ENCODE peak calls at places on chromosomes 12 and 14, in four cellular contexts. One of them, this sample, is unnamed.
A peak's percentile ranks its signal among the peaks of the same experiment; 100 is the strongest.

GRCh38 chr12:113241191-113242017 is 20.1 kb downstream of the TPCN1 start:
- DNase-seq in heart right ventricle: no peak
- DNase-seq in heart left ventricle: peak; percentile 51
- DNase-seq in endodermal cell: peak; percentile 63
- DNase-seq in this sample: peak; percentile 87

GRCh38 chr12:59084758-59085383 is 164.6 kb upstream of the LRIG3 start:
- DNase-seq in endodermal cell: peak; percentile 73
- DNase-seq in heart left ventricle: no peak
- DNase-seq in heart right ventricle: no peak
- DNase-seq in this sample: no peak

GRCh38 chr12:6465467-6466183 is 4.9 kb downstream of the VAMP1 start:
- DNase-seq in heart left ventricle: no peak
- DNase-seq in endodermal cell: peak; percentile 90
- DNase-seq in heart right ventricle: no peak
- DNase-seq in this sample: peak; percentile 80

GRCh38 chr12:38289396-38289795 is 27.2 kb upstream of the ALG10B start:
- DNase-seq in endodermal cell: no peak
- DNase-seq in heart right ventricle: no peak
- DNase-seq in heart left ventricle: no peak
- DNase-seq in this sample: no peak

GRCh38 chr14:99338313-99338712 is 66.3 kb upstream of the BCL11B start:
- DNase-seq in heart right ventricle: no peak
- DNase-seq in endodermal cell: no peak
- DNase-seq in heart left ventricle: no peak
- DNase-seq in this sample: no peak

GRCh38 chr14:68593806-68594536 is 198.9 kb downstream of the ZFP36L1 start:
- DNase-seq in heart left ventricle: no peak
- DNase-seq in heart right ventricle: no peak
- DNase-seq in endodermal cell: peak; percentile 50
- DNase-seq in this sample: peak; percentile 55

GRCh38 chr14:96104469-96105057 is 65.4 kb downstream of the C14orf132 start:
- DNase-seq in heart right ventricle: peak; percentile 62
- DNase-seq in endodermal cell: peak; percentile 17
- DNase-seq in heart left ventricle: peak; percentile 68
- DNase-seq in this sample: peak; percentile 61

GRCh38 chr14:58535084-58535483 is 102.7 kb upstream of the DACT1 start:
- DNase-seq in heart left ventricle: no peak
- DNase-seq in endodermal cell: no peak
- DNase-seq in heart right ventricle: no peak
- DNase-seq in this sample: no peak

GRCh38 chr14:64232095-64232830 is 61.9 kb downstream of the ESR2 start:
- DNase-seq in heart right ventricle: no peak
- DNase-seq in endodermal cell: no peak
- DNase-seq in heart left ventricle: no peak
- DNase-seq in this sample: no peak

GRCh38 chr12:14111230-14111865 is 129.9 kb upstream of the GRIN2B start:
- DNase-seq in heart left ventricle: no peak
- DNase-seq in endodermal cell: peak; percentile 89
- DNase-seq in heart right ventricle: no peak
- DNase-seq in this sample: peak; percentile 51

GRCh38 chr12:27999970-28000369 is 27.4 kb upstream of the PTHLH start:
- DNase-seq in endodermal cell: no peak
- DNase-seq in heart left ventricle: no peak
- DNase-seq in heart right ventricle: no peak
- DNase-seq in this sample: no peak

GRCh38 chr14:80784824-80785223 is 156.7 kb downstream of the CEP128 start:
- DNase-seq in heart right ventricle: no peak
- DNase-seq in endodermal cell: no peak
- DNase-seq in heart left ventricle: no peak
- DNase-seq in this sample: no peak

GRCh38 chr12:109097140-109097434 is 310 bp upstream of the UNG start:
- DNase-seq in heart left ventricle: no peak
- DNase-seq in endodermal cell: no peak
- DNase-seq in heart right ventricle: no peak
- DNase-seq in this sample: no peak

GRCh38 chr12:68977909-68978610 is 45.1 kb upstream of the CPM start:
- DNase-seq in heart left ventricle: no peak
- DNase-seq in heart right ventricle: no peak
- DNase-seq in endodermal cell: no peak
- DNase-seq in this sample: no peak

GRCh38 chr14:100891501-100892445 is 11.7 kb downstream of the RTL1 start:
- DNase-seq in heart left ventricle: peak; percentile 38
- DNase-seq in heart right ventricle: no peak
- DNase-seq in endodermal cell: no peak
- DNase-seq in this sample: no peak

GRCh38 chr12:11166300-11166699 is 4.7 kb upstream of the SMIM10L1 start:
- DNase-seq in heart left ventricle: no peak
- DNase-seq in endodermal cell: no peak
- DNase-seq in heart right ventricle: no peak
- DNase-seq in this sample: no peak

GRCh38 chr14:89428556-89429196 is 11.6 kb upstream of the FOXN3 start:
- DNase-seq in endodermal cell: peak; percentile 65
- DNase-seq in heart left ventricle: no peak
- DNase-seq in heart right ventricle: no peak
- DNase-seq in this sample: peak; percentile 3

GRCh38 chr14:89428163-89428523 is 11.1 kb upstream of the FOXN3 start:
- DNase-seq in heart right ventricle: no peak
- DNase-seq in heart left ventricle: no peak
- DNase-seq in endodermal cell: no peak
- DNase-seq in this sample: no peak

GRCh38 chr14:89430271-89430620 is 13.2 kb upstream of the FOXN3 start:
- DNase-seq in heart right ventricle: no peak
- DNase-seq in endodermal cell: no peak
- DNase-seq in heart left ventricle: no peak
- DNase-seq in this sample: no peak

GRCh38 chr14:89427426-89428162 is 10.6 kb upstream of the FOXN3 start:
- DNase-seq in heart left ventricle: no peak
- DNase-seq in endodermal cell: no peak
- DNase-seq in heart right ventricle: no peak
- DNase-seq in this sample: no peak

DNA sequence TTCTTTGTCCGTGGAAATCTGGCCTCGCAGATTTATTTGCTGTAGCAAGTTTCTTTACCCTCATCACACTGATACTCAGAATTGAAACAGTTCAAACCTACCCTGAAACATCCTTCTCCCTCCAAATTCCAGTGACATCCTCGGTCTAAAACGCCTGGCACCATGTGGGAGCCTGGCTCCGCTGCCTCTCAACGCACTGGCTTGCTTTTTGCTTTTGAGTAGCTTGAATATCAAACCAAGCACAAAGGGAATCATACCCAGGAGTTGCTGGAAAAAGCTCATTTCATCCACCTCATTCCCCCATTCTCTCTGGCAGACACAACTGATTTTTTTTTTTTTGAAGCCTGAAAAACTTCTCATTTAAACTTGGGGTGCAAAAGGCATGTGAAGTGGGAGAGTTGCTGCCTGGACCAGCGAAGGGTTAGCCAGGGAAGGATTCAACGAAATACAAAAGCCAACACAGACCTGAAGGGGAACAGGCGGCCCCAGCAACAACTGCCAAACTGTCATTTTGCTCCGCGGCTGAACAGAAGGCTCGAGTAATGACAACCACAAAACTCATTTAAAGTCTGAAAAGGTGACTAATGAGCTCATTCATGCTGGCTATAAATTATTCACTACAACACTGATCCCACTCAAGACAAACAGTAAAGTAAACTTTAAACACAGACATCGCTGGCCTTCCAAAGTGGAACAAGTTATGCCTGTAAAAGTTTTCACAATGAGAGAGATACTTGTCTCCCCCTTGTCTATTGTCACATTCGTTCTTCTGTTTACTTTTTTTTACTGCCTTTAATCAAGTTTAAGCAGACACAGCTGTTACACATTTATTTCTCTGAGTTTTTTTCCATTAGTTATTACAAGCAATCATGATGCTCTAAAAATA is 12.4 kb upstream of the FOXN3 start:
- DNase-seq in endodermal cell: no peak
- DNase-seq in heart left ventricle: no peak
- DNase-seq in heart right ventricle: no peak
- DNase-seq in this sample: no peak
- H3K4me3 ChIP-seq in endodermal cell: no peak overlapping the region
- H3K4me3 ChIP-seq in heart left ventricle: peak overlapping the region; percentile 48
- H3K4me3 ChIP-seq in heart right ventricle: peak overlapping the region; percentile 18
- H3K4me3 ChIP-seq in this sample: no peak overlapping the region

GRCh38 chr14:34496679-34497513 is 34.9 kb upstream of the SPTSSA start:
- DNase-seq in endodermal cell: peak; percentile 90
- DNase-seq in heart left ventricle: peak; percentile 76
- DNase-seq in heart right ventricle: peak; percentile 69
- DNase-seq in this sample: peak; percentile 81
- TF ChIP-seq CTCF in endodermal cell: peak; percentile 40
- TF ChIP-seq CTCF in heart left ventricle: peak; percentile 41
- TF ChIP-seq CTCF in heart right ventricle: no peak
- TF ChIP-seq CTCF in this sample: peak; percentile 46

GRCh38 chr12:70243510-70244331 is 488 bp downstream of the CNOT2 start:
- DNase-seq in heart left ventricle: peak; percentile 81
- DNase-seq in heart right ventricle: peak; percentile 71
- DNase-seq in endodermal cell: peak; percentile 82
- DNase-seq in this sample: peak; percentile 65
- H3K4me1 ChIP-seq in heart left ventricle: peaks cover 57% of the 10 kb centered on the region
- H3K4me1 ChIP-seq in heart right ventricle: peaks cover 59% of the 10 kb centered on the region
- H3K4me1 ChIP-seq in endodermal cell: peaks cover 7% of the 10 kb centered on the region
- H3K4me1 ChIP-seq in this sample: peaks cover 21% of the 10 kb centered on the region

GRCh38 chr14:21978999-21979314 is 305.3 kb upstream of the OR4E1 start:
- DNase-seq in heart right ventricle: no peak
- DNase-seq in heart left ventricle: no peak
- DNase-seq in endodermal cell: no peak
- DNase-seq in this sample: no peak
- H3K4me3 ChIP-seq in heart right ventricle: no peak overlapping the region
- H3K4me3 ChIP-seq in heart left ventricle: no peak overlapping the region
- H3K4me3 ChIP-seq in endodermal cell: no peak overlapping the region
- H3K4me3 ChIP-seq in this sample: no peak overlapping the region

DNA sequence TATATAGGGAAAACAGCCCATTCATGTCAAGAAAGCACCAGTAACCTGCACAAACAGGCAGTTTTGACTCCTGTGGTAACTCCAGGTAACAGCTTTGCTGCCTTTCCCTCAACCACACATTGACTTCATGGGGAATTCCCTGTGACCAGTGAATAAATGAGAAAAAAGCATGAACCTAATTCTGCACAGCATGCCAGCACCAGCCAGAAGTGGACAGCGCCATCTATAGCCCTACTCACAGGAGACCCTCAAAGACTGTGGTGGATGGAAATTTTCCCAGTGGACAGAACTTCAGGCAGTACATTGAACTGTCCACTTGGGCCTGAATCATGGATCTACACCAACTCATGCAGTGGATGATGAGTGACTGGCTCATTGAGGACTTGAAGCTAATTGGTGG is 152.1 kb downstream of the SLC8A3 start:
- DNase-seq in endodermal cell: peak; percentile 56
- DNase-seq in heart right ventricle: no peak
- DNase-seq in heart left ventricle: no peak
- DNase-seq in this sample: peak; percentile 11
- TF ChIP-seq CTCF in endodermal cell: peak; percentile 55
- TF ChIP-seq CTCF in heart right ventricle: no peak
- TF ChIP-seq CTCF in heart left ventricle: no peak
- TF ChIP-seq CTCF in this sample: no peak

DNA sequence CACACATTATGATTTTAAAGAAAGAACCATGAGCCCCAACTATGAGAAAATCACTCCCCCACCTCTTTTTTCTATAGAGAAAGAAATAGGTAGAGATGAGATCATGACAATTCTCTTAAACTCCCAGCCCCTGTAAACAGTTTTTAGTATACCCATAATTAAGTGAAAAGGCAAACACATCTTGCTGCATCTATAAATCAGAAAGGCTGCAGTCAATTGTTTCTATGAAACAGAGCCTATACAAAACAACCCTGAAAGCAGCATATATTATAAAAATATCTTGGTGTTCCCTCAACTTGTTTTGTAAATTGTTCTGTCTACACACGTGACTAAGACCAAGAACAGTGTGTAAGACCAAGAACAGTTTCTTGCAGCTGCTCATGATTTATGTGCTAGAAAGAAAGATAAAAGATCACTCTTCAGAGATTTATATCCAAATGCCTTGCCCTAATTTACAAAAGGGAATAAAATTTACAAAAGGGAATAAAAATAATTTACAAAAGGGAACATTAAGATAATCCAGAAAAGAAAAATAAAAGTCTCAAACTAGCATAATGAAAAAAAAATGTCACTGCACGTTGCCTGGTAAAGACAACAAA is 4.8 kb downstream of the KITLG start:
- DNase-seq in endodermal cell: no peak
- DNase-seq in heart right ventricle: no peak
- DNase-seq in heart left ventricle: no peak
- DNase-seq in this sample: no peak
- H3K4me1 ChIP-seq in endodermal cell: peaks cover 5% of the 10 kb centered on the region
- H3K4me1 ChIP-seq in heart right ventricle: peaks cover 70% of the 10 kb centered on the region
- H3K4me1 ChIP-seq in heart left ventricle: peaks cover 47% of the 10 kb centered on the region
- H3K4me1 ChIP-seq in this sample: peaks cover 47% of the 10 kb centered on the region

This sample was measured in Caco-2.